ENCODE peak calls at places on chromosomes 2 and 18, in nine cellular contexts. U is left ventricle myocardium inferior, G is OCI-LY7, L is adrenal gland, X is MM.1S, S is ovary, W is fibroblast of lung, A is prostate gland, P is astrocyte. M is an unnamed sample. For H3K9me3, the result is how much of the 10 kb centered on the place peaks cover.

GRCh38 chr2:238930216-238930615 is 82.3 kb downstream of the TWIST2 start:
- DNase-seq in U (no peak), G (no peak), L (peak), X (no peak), S (peak), W (no peak), A (no peak), P (no peak), M (no peak)

GRCh38 chr2:75464348-75464946 is 96.3 kb downstream of the EVA1A start:
- DNase-seq in U (no peak), G (peak), L (no peak), X (no peak), S (no peak), W (peak), A (no peak), P (peak), M (no peak)

GRCh38 chr18:59996370-59996966 is 96.7 kb downstream of the PMAIP1 start:
- DNase-seq in U (no peak), G (peak), L (peak), X (peak), S (no peak), W (peak), A (no peak), P (peak), M (no peak)

GRCh38 chr2:201396595-201396994 is 39.5 kb upstream of the FLACC1 start:
- DNase-seq in U (no peak), G (no peak), L (no peak), X (no peak), S (no peak), W (no peak), A (no peak), P (no peak), M (no peak)

GRCh38 chr2:120161190-120161589 is 62.0 kb downstream of the TMEM185B start:
- DNase-seq in U (no peak), G (no peak), L (no peak), X (no peak), S (no peak), W (peak), A (no peak), P (no peak), M (no peak)

GRCh38 chr2:52918551-52918950 is 849.1 kb upstream of the CHAC2 start:
- DNase-seq in U (no peak), G (no peak), L (no peak), X (no peak), S (no peak), W (peak), A (no peak), P (peak), M (no peak)

GRCh38 chr2:103161456-103162289 is 399.8 kb downstream of the TMEM182 start:
- DNase-seq in U (no peak), G (peak), L (no peak), X (peak), S (no peak), W (peak), A (peak), P (peak), M (no peak)

GRCh38 chr2:2804528-2804927 is 473.5 kb upstream of the MYT1L start:
- DNase-seq in U (no peak), G (no peak), L (no peak), X (no peak), S (no peak), W (no peak), A (no peak), P (no peak), M (no peak)

GRCh38 chr2:146853741-146854444 is 990.9 kb upstream of the ACVR2A start:
- DNase-seq in U (no peak), G (no peak), L (no peak), X (no peak), S (no peak), W (peak), A (no peak), P (peak), M (no peak)

GRCh38 chr2:15965564-15966019 is 25.2 kb downstream of the MYCN start:
- DNase-seq in U (no peak), G (no peak), L (no peak), X (no peak), S (no peak), W (no peak), A (no peak), P (no peak), M (peak)

GRCh38 chr2:58202409-58202808 is 38.7 kb downstream of the FANCL start:
- DNase-seq in U (no peak), G (no peak), L (no peak), X (no peak), S (no peak), W (no peak), A (no peak), P (no peak), M (no peak)

GRCh38 chr2:58195668-58196067 is 45.5 kb downstream of the FANCL start:
- DNase-seq in U (no peak), G (no peak), L (no peak), X (no peak), S (no peak), W (no peak), A (no peak), P (no peak), M (no peak)

GRCh38 chr2:58203018-58203417 is 38.1 kb downstream of the FANCL start:
- DNase-seq in U (no peak), G (no peak), L (no peak), X (no peak), S (no peak), W (no peak), A (no peak), P (no peak), M (no peak)

GRCh38 chr2:58194451-58194850 is 46.7 kb downstream of the FANCL start:
- DNase-seq in U (no peak), G (no peak), L (peak), X (no peak), S (no peak), W (no peak), A (no peak), P (no peak), M (no peak)

DNA sequence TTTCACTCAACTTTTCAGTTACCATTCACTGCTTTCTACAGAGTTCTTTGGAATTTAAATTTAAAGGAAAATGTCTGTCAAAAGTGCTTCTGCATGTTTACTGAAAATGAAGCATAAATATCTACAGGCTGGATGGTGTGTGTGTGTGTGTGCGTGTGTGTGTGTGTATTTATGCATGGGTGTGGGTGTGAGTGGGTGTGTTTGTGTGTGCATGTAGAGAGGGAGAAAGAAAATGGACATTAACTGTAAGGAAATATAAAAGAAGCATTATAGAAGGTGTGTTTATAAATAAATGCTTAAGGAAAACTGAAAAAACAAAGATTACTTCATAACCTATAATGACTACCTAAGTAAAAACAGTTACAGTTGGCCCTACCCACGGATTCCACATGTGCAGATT is 43.2 kb downstream of the FANCL start:
- DNase-seq in U (no peak), G (no peak), L (no peak), X (no peak), S (no peak), W (no peak), A (no peak), P (no peak), M (no peak)
- H3K9me3 ChIP-seq in U (under half), G (under half), L (under half), X (under half), S (under half), W (under half), A (under half), P (under half), M (under half)

GRCh38 chr2:236580746-236581355 is 11.2 kb downstream of the ACKR3 start:
- DNase-seq in U (no peak), G (no peak), L (no peak), X (no peak), S (no peak), W (no peak), A (no peak), P (no peak), M (no peak)
- H3K4me3 ChIP-seq in U (no peak), G (no peak), L (no peak), X (no peak), S (no peak), W (no peak), A (no peak), P (no peak), M (no peak)

GRCh38 chr2:176140130-176140519 is 10.6 kb downstream of the HOXD8 start:
- DNase-seq in U (no peak), G (no peak), L (peak), X (no peak), S (peak), W (no peak), A (no peak), P (no peak), M (no peak)
- H3K27ac ChIP-seq in U (no peak), G (no peak), L (peak), X (no peak), S (peak), W (no peak), A (no peak), P (no peak), M (no peak)

DNA sequence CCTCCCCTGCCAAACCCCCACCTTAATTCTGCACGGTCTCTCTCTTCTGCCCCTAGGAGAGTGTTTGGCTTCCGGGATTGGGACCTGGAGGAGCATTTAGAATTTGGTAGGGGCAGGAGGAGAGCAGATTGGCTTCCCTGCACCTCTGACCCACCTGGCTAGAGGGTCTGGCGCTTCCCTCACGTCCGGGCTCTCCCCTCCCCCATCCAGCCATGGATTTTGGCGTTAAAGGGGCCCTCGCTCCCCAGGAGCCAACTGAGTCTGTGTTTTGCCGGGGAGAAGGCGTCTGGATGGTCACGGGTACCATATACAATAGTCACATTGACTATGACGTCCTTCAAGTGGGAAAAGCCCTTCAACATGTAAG is 6.5 kb downstream of the HOXD3 start:
- DNase-seq in U (no peak), G (no peak), L (no peak), X (no peak), S (no peak), W (no peak), A (no peak), P (no peak), M (no peak)
- H3K9me3 ChIP-seq in U (under half), G (under half), L (under half), X (under half), S (under half), W (under half), A (under half), P (under half), M (under half)

DNA sequence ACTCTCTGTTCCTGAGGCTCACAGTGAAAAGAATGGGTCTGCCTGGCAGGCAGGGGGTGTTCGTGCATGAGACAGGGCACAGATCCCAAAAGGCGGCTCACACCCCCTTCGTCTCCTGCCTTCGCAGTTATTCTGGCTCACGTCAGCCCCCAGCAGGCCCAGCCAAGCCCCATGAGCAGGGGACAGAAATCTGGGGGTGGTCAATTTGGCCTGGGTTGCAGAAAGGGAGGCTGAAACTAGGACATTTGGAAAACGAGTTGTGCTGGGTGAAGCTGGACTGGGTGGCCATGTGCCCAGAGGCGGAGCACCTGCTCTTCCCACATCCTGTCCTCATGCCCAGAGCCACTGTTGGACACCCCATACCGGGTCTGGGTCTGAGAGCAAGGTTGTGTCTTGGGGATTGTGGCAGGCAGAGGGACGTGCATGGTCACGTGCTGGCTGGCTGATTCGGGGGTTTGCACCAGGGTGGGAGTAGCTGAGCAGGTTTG is 99.0 kb upstream of the MCFD2 start:
- DNase-seq in U (no peak), G (no peak), L (peak), X (no peak), S (no peak), W (no peak), A (peak), P (no peak), M (no peak)
- H3K4me3 ChIP-seq in U (no peak), G (no peak), L (no peak), X (no peak), S (no peak), W (no peak), A (no peak), P (no peak), M (no peak)

DNA sequence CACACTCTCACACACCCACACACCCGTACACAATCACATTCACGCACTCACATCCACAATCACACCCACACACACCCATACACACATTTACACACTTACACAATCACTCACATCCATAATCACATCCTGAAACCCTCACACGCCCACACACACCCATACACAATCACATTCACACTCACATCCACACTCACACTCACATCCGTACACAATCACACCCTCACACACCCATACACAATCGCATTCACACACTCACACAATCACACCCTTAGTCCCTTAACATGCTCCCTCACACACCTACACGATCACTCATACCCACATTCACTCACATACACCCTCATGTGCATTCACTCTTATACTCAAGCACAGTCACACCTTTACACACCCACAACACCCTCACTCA is 105.8 kb downstream of the ITGB1BP1 start:
- DNase-seq in U (no peak), G (no peak), L (no peak), X (no peak), S (no peak), W (no peak), A (no peak), P (no peak), M (no peak)
- H3K27ac ChIP-seq in U (peak), G (no peak), L (no peak), X (no peak), S (no peak), W (no peak), A (no peak), P (no peak), M (no peak)

DNA sequence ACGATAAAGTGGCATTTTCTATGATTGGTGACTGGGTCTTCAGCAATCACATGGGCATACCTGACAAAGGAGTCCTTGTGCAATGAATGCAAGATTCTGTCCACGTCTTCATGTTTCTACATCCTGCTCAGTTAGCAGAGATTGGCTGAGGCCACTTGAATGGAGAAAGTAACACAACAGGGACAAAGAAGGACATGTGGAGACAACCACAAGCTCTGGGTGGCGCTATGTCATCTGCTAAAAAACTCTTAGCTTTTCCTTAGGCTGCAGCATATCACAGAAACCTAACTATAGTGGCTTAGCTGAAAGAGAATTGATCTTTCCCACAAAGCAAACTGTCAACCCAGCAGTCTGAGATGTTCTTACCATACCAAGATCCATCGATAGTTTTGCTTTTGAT is 1109.7 kb downstream of the SOCS6 start:
- DNase-seq in U (no peak), G (no peak), L (no peak), X (no peak), S (no peak), W (peak), A (no peak), P (peak), M (peak)
- H3K9me3 ChIP-seq in U (under half), G (under half), L (under half), X (under half), S (under half), W (under half), A (under half), P (under half), M (under half)

DNA sequence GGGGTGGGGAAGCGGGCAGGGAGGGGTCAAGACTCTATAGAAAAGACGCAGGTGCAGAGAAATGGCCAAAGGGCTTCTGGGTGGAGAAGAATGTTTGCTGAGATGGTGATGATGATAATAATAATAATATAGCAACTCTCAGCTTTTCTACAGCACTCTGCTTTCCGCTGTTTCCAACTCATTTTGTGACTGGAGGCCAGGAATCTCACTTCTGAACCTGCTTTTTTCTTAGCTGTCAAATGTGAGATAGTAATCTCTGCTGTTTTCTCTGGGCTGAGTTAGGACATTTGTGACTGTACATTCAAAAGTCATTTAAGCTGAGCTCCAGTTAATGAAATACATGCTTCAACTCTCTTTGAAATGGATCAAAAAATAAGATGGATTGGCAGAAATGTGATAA is 58.4 kb downstream of the TNS1 start:
- DNase-seq in U (no peak), G (no peak), L (no peak), X (no peak), S (no peak), W (no peak), A (no peak), P (no peak), M (no peak)
- H3K4me3 ChIP-seq in U (peak), G (no peak), L (no peak), X (no peak), S (peak), W (no peak), A (peak), P (no peak), M (no peak)